ENCODE peak calls at places on chromosome 2, in ten cellular contexts. M is HepG2, D is mucosa of descending colon, X is A549, G is upper lobe of right lung, J is colonic mucosa, K is IMR-90, U is A673, E is endodermal cell, H is left ventricle myocardium inferior. F is an unnamed sample. For H3K4me1, the result is how much of the 10 kb centered on the place peaks cover.

GRCh38 chr2:70556608-70557007 is 3.0 kb upstream of the TGFA start:
- DNase-seq in M (no peak), D (no peak), X (no peak), G (no peak), J (no peak), K (no peak), U (no peak), E (no peak), H (no peak), F (no peak)

GRCh38 chr2:226048625-226049024 is 649.1 kb downstream of the NYAP2 start:
- DNase-seq in M (peak), D (no peak), X (peak), G (no peak), J (no peak), K (peak), U (peak), E (no peak), H (no peak), F (no peak)

GRCh38 chr2:152097291-152098032 is 1.4 kb downstream of the CACNB4 start:
- DNase-seq in M (peak), D (peak), X (no peak), G (no peak), J (no peak), K (peak), U (peak), E (peak), H (no peak), F (peak)

GRCh38 chr2:132669854-132670103 is 226 bp downstream of the LYPD1 start:
- DNase-seq in M (no peak), D (peak), X (peak), G (peak), J (peak), K (no peak), U (no peak), E (no peak), H (no peak), F (no peak)

GRCh38 chr2:70089220-70089945 is 2.1 kb downstream of the PCBP1 start:
- DNase-seq in M (peak), D (peak), X (peak), G (no peak), J (no peak), K (no peak), U (peak), E (peak), H (peak), F (no peak)

GRCh38 chr2:26745609-26746327 is 18.3 kb upstream of the SLC35F6 start:
- DNase-seq in M (peak), D (peak), X (peak), G (peak), J (peak), K (peak), U (peak), E (peak), H (peak), F (peak)

GRCh38 chr2:2890901-2891300 is 486.7 kb downstream of the EIPR1 start:
- DNase-seq in M (no peak), D (no peak), X (no peak), G (no peak), J (no peak), K (no peak), U (no peak), E (peak), H (no peak), F (no peak)

GRCh38 chr2:169797601-169798000 is 1.1 kb upstream of the SSB start:
- DNase-seq in M (no peak), D (no peak), X (no peak), G (no peak), J (no peak), K (no peak), U (no peak), E (no peak), H (no peak), F (no peak)

GRCh38 chr2:69291004-69291650 is 95.9 kb downstream of the GFPT1 start:
- DNase-seq in M (peak), D (no peak), X (peak), G (no peak), J (no peak), K (peak), U (no peak), E (no peak), H (no peak), F (no peak)

GRCh38 chr2:217451634-217452033 is 551.2 kb downstream of the TNS1 start:
- DNase-seq in M (peak), D (no peak), X (peak), G (no peak), J (no peak), K (peak), U (no peak), E (peak), H (no peak), F (no peak)

GRCh38 chr2:152432206-152432653 is 97.3 kb downstream of the FMNL2 start:
- DNase-seq in M (peak), D (no peak), X (peak), G (no peak), J (no peak), K (peak), U (peak), E (no peak), H (no peak), F (no peak)

GRCh38 chr2:109607766-109608165 is 6.0 kb downstream of the SEPTIN10 start:
- DNase-seq in M (no peak), D (no peak), X (no peak), G (no peak), J (no peak), K (peak), U (no peak), E (no peak), H (no peak), F (no peak)

GRCh38 chr2:150136407-150136806 is 351.1 kb downstream of the RND3 start:
- DNase-seq in M (no peak), D (no peak), X (no peak), G (no peak), J (no peak), K (no peak), U (no peak), E (no peak), H (no peak), F (no peak)
- TF ChIP-seq CTCF in M (no peak), D (no peak), X (no peak), G (no peak), J (no peak), K (no peak), U (no peak), E (peak), H (no peak), F (no peak)

GRCh38 chr2:11009176-11009575 is 97.4 kb downstream of the KCNF1 start:
- DNase-seq in M (no peak), D (no peak), X (no peak), G (no peak), J (no peak), K (no peak), U (no peak), E (no peak), H (no peak), F (no peak)

GRCh38 chr2:11006191-11006590 is 94.5 kb downstream of the KCNF1 start:
- DNase-seq in M (no peak), D (no peak), X (no peak), G (no peak), J (no peak), K (no peak), U (no peak), E (no peak), H (no peak), F (no peak)

GRCh38 chr2:11008773-11009172 is 97.0 kb downstream of the KCNF1 start:
- DNase-seq in M (no peak), D (no peak), X (no peak), G (no peak), J (no peak), K (no peak), U (no peak), E (no peak), H (no peak), F (no peak)

GRCh38 chr2:11005032-11005431 is 93.3 kb downstream of the KCNF1 start:
- DNase-seq in M (no peak), D (no peak), X (no peak), G (no peak), J (no peak), K (no peak), U (no peak), E (no peak), H (no peak), F (no peak)

GRCh38 chr2:11007331-11007909 is 95.7 kb downstream of the KCNF1 start:
- DNase-seq in M (no peak), D (no peak), X (no peak), G (no peak), J (no peak), K (no peak), U (no peak), E (no peak), H (no peak), F (no peak)
- H3K4me1 ChIP-seq in M (under half), D (under half), X (under half), G (under half), J (under half), K (under half), U (under half), E (under half), H (under half), F (under half)

GRCh38 chr2:111618953-111619902 is 264.8 kb downstream of the ANAPC1 start:
- DNase-seq in M (peak), D (no peak), X (peak), G (no peak), J (no peak), K (no peak), U (peak), E (no peak), H (no peak), F (no peak)
- TF ChIP-seq CTCF in M (peak), D (no peak), X (peak), G (peak), J (no peak), K (no peak), U (peak), E (peak), H (no peak), F (no peak)

GRCh38 chr2:136127356-136127755 is 9.4 kb upstream of the CXCR4 start:
- DNase-seq in M (no peak), D (no peak), X (no peak), G (no peak), J (no peak), K (no peak), U (no peak), E (no peak), H (no peak), F (no peak)
- H3K4me1 ChIP-seq in M (under half), D (under half), X (under half), G (under half), J (under half), K (under half), U (under half), E (under half), H (under half), F (under half)

DNA sequence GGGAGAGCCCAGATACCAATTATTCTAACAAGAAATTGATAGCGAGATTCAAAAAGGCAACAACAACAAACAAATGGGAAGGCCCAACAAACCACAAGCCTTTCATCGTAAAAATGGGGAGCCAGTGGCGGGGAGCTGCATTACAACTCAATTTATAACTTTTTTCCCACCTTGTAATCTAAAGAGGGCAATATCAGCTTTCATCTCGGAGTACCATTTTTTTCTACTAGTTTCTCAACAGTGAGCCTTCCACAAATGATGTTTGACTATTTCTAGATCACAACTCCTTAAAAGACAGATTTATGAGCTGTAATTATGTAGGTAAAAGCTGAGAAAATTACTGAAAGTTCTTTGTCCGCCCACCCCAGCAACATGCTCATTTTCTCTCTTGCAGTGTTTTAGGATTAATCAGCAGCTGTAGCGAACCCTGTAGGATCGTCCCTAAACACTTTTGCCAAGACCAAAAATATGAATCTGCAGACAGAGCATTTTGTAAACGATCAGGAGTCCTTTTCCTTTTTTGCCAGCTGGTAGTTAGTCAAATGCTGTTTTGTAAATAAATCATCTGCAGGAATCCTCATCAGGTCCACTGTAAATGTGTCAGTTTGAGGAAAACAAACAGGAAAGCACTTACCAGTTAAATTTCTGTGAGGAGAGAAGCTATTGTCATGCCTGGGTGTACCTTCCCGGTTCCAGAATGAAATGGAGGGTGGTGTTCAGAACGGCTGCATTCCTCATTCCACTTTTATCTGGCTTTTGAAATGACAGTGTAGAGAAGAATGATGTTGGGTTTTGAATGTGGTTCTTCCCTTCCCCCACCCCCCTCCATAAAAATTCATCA is 53.2 kb downstream of the EEF1B2 start:
- DNase-seq in M (no peak), D (no peak), X (no peak), G (no peak), J (no peak), K (peak), U (peak), E (no peak), H (no peak), F (no peak)
- TF ChIP-seq CTCF in M (no peak), D (no peak), X (no peak), G (no peak), J (no peak), K (no peak), U (no peak), E (peak), H (no peak), F (no peak)

GRCh38 chr2:224969633-224970292 is 72.5 kb downstream of the DOCK10 start:
- DNase-seq in M (no peak), D (no peak), X (no peak), G (no peak), J (no peak), K (no peak), U (no peak), E (no peak), H (no peak), F (no peak)
- H3K4me1 ChIP-seq in M (under half), D (under half), X (under half), G (under half), J (under half), K (under half), U (under half), E (under half), H (under half), F (under half)

DNA sequence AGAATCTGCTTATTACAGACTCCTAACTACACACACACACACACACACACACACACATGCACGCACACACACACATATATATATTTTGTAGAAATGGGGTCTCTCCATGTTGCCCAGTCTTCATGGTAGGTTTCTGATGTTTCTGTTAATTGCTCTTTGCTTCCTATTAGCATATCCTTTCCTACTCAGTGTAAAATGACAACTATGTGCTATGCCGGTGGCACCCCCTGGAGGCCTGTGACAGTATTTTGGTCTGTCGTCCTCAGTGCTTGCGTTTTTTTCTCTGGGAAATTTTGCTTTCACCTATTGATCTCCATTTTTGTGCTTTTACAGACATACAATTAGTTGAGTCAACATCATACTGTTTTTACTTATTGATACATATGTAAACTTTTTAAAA is 322.1 kb downstream of the LRRTM1 start:
- DNase-seq in M (peak), D (peak), X (peak), G (peak), J (peak), K (no peak), U (peak), E (peak), H (no peak), F (no peak)
- TF ChIP-seq CTCF in M (peak), D (no peak), X (no peak), G (peak), J (peak), K (peak), U (peak), E (peak), H (peak), F (peak)